ENCODE peak calls at places on chromosomes 5 and 9, in eight cellular contexts. One of them, this sample, is unnamed.

GRCh38 chr9:115118471-115119156 is 657 bp upstream of the TNC start:
- DNase-seq in immature natural killer cell: no peak
- DNase-seq in ecto neural progenitor cell: peak
- DNase-seq in putamen: peak
- DNase-seq in GM23248: peak
- DNase-seq in GM12878: no peak
- DNase-seq in HepG2: no peak
- DNase-seq in kidney tubule cell: peak
- DNase-seq in this sample: peak

GRCh38 chr9:73183917-73184861 is 32.5 kb downstream of the ANXA1 start:
- DNase-seq in immature natural killer cell: peak
- DNase-seq in ecto neural progenitor cell: no peak
- DNase-seq in putamen: peak
- DNase-seq in GM23248: peak
- DNase-seq in GM12878: no peak
- DNase-seq in HepG2: peak
- DNase-seq in kidney tubule cell: peak
- DNase-seq in this sample: no peak

GRCh38 chr9:127835930-127836586 is 18.4 kb downstream of the ENG start:
- DNase-seq in immature natural killer cell: no peak
- DNase-seq in ecto neural progenitor cell: no peak
- DNase-seq in putamen: no peak
- DNase-seq in GM23248: peak
- DNase-seq in GM12878: no peak
- DNase-seq in HepG2: no peak
- DNase-seq in kidney tubule cell: peak
- DNase-seq in this sample: peak

GRCh38 chr5:81188962-81189361 is 44.2 kb upstream of the CKMT2 start:
- DNase-seq in immature natural killer cell: no peak
- DNase-seq in ecto neural progenitor cell: no peak
- DNase-seq in putamen: no peak
- DNase-seq in GM23248: no peak
- DNase-seq in GM12878: no peak
- DNase-seq in HepG2: no peak
- DNase-seq in kidney tubule cell: no peak
- DNase-seq in this sample: no peak

GRCh38 chr9:15404171-15404570 is 18.5 kb upstream of the SNAPC3 start:
- DNase-seq in immature natural killer cell: no peak
- DNase-seq in ecto neural progenitor cell: no peak
- DNase-seq in putamen: no peak
- DNase-seq in GM23248: peak
- DNase-seq in GM12878: no peak
- DNase-seq in HepG2: no peak
- DNase-seq in kidney tubule cell: no peak
- DNase-seq in this sample: no peak

GRCh38 chr5:51968756-51969155 is 585.5 kb downstream of the ISL1 start:
- DNase-seq in immature natural killer cell: no peak
- DNase-seq in ecto neural progenitor cell: no peak
- DNase-seq in putamen: no peak
- DNase-seq in GM23248: no peak
- DNase-seq in GM12878: no peak
- DNase-seq in HepG2: no peak
- DNase-seq in kidney tubule cell: no peak
- DNase-seq in this sample: no peak

GRCh38 chr5:6472792-6473191 is 24.1 kb downstream of the UBE2QL1 start:
- DNase-seq in immature natural killer cell: no peak
- DNase-seq in ecto neural progenitor cell: no peak
- DNase-seq in putamen: no peak
- DNase-seq in GM23248: no peak
- DNase-seq in GM12878: no peak
- DNase-seq in HepG2: peak
- DNase-seq in kidney tubule cell: no peak
- DNase-seq in this sample: no peak

GRCh38 chr5:124764585-124764984 is 18.1 kb upstream of the ZNF608 start:
- DNase-seq in immature natural killer cell: no peak
- DNase-seq in ecto neural progenitor cell: no peak
- DNase-seq in putamen: no peak
- DNase-seq in GM23248: no peak
- DNase-seq in GM12878: no peak
- DNase-seq in HepG2: no peak
- DNase-seq in kidney tubule cell: no peak
- DNase-seq in this sample: no peak

GRCh38 chr5:177040814-177041410 is 18.4 kb downstream of the ZNF346 start:
- DNase-seq in immature natural killer cell: no peak
- DNase-seq in ecto neural progenitor cell: no peak
- DNase-seq in putamen: no peak
- DNase-seq in GM23248: peak
- DNase-seq in GM12878: no peak
- DNase-seq in HepG2: no peak
- DNase-seq in kidney tubule cell: no peak
- DNase-seq in this sample: peak

GRCh38 chr9:83933804-83934203 is 12.6 kb upstream of the KIF27 start:
- DNase-seq in immature natural killer cell: no peak
- DNase-seq in ecto neural progenitor cell: no peak
- DNase-seq in putamen: no peak
- DNase-seq in GM23248: peak
- DNase-seq in GM12878: no peak
- DNase-seq in HepG2: no peak
- DNase-seq in kidney tubule cell: no peak
- DNase-seq in this sample: no peak

GRCh38 chr5:24788829-24789509 is 144.2 kb upstream of the CDH10 start:
- DNase-seq in immature natural killer cell: no peak
- DNase-seq in ecto neural progenitor cell: no peak
- DNase-seq in putamen: peak
- DNase-seq in GM23248: peak
- DNase-seq in GM12878: no peak
- DNase-seq in HepG2: no peak
- DNase-seq in kidney tubule cell: peak
- DNase-seq in this sample: no peak

GRCh38 chr5:17497446-17497845 is 585 bp upstream of the TAF11L2 start:
- DNase-seq in immature natural killer cell: no peak
- DNase-seq in ecto neural progenitor cell: no peak
- DNase-seq in putamen: no peak
- DNase-seq in GM23248: no peak
- DNase-seq in GM12878: no peak
- DNase-seq in HepG2: no peak
- DNase-seq in kidney tubule cell: no peak
- DNase-seq in this sample: no peak

GRCh38 chr9:19136129-19136528 is 8.8 kb upstream of the PLIN2 start:
- DNase-seq in immature natural killer cell: no peak
- DNase-seq in ecto neural progenitor cell: no peak
- DNase-seq in putamen: no peak
- DNase-seq in GM23248: no peak
- DNase-seq in GM12878: no peak
- DNase-seq in HepG2: no peak
- DNase-seq in kidney tubule cell: no peak
- DNase-seq in this sample: no peak

GRCh38 chr5:132411382-132411925 is 41.9 kb downstream of the SLC22A5 start:
- DNase-seq in immature natural killer cell: no peak
- DNase-seq in ecto neural progenitor cell: no peak
- DNase-seq in putamen: no peak
- DNase-seq in GM23248: no peak
- DNase-seq in GM12878: no peak
- DNase-seq in HepG2: no peak
- DNase-seq in kidney tubule cell: peak
- DNase-seq in this sample: no peak

GRCh38 chr5:151130235-151130921 is 27.2 kb downstream of the ANXA6 start:
- DNase-seq in immature natural killer cell: no peak
- DNase-seq in ecto neural progenitor cell: no peak
- DNase-seq in putamen: no peak
- DNase-seq in GM23248: no peak
- DNase-seq in GM12878: no peak
- DNase-seq in HepG2: no peak
- DNase-seq in kidney tubule cell: no peak
- DNase-seq in this sample: no peak

This sample was measured in posterior vena cava.